ENCODE peak calls at places on chromosomes 16 and 17, in four cellular contexts. Z is C1 segment of cervical spinal cord, B is activated T-helper 1 cell treated with Interleukin-2 at 50 U/mL for 16 hours, O is T1000. N is an unnamed sample.

GRCh38 chr17:20281860-20282259 is 185.5 kb downstream of the LGALS9B start:
- DNase-seq in B (no peak), O (no peak), Z (no peak), N (no peak)

GRCh38 chr17:35695613-35696012 is 35.8 kb upstream of the RASL10B start:
- DNase-seq in B (no peak), O (no peak), Z (no peak), N (no peak)

GRCh38 chr16:82061861-82062525 is 26.9 kb downstream of the HSD17B2 start:
- DNase-seq in B (no peak), O (no peak), Z (no peak), N (no peak)

GRCh38 chr16:67305216-67306071 is 21.1 kb downstream of the KCTD19 start:
- DNase-seq in B (no peak), O (no peak), Z (no peak), N (no peak)

GRCh38 chr17:82985973-82986372 is 93.4 kb upstream of the METRNL start:
- DNase-seq in O (no peak), B (peak), Z (no peak), N (peak)

GRCh38 chr17:31379796-31380195 is 11.7 kb upstream of the RAB11FIP4 start:
- DNase-seq in O (no peak), B (no peak), Z (no peak), N (no peak)

GRCh38 chr16:56999409-57000270 is 10.3 kb downstream of the NLRC5 start:
- DNase-seq in O (no peak), B (no peak), Z (no peak), N (no peak)

GRCh38 chr17:42518046-42518754 is 17.8 kb upstream of the NAGLU start:
- DNase-seq in O (peak), Z (no peak), B (no peak), N (no peak)

GRCh38 chr16:16137110-16137509 is 86.2 kb downstream of the ABCC6 start:
- DNase-seq in B (no peak), Z (no peak), O (no peak), N (no peak)

GRCh38 chr17:61947367-61948078 is 19.7 kb upstream of the INTS2 start:
- DNase-seq in B (no peak), O (no peak), Z (no peak), N (no peak)

GRCh38 chr17:16122697-16123434 is 92.5 kb downstream of the NCOR1 start:
- DNase-seq in B (no peak), Z (no peak), O (no peak), N (no peak)

GRCh38 chr17:61547113-61547512 is 43.9 kb downstream of the NACA2 start:
- DNase-seq in Z (no peak), O (no peak), B (no peak), N (no peak)

GRCh38 chr17:60665602-60666001 is 12.0 kb upstream of the BCAS3 start:
- DNase-seq in Z (no peak), B (no peak), O (no peak), N (no peak)

GRCh38 chr17:19392303-19392702 is 5.3 kb upstream of the MFAP4 start:
- DNase-seq in B (no peak), Z (no peak), O (no peak), N (no peak)

GRCh38 chr17:45640141-45640850 is 143.8 kb upstream of the CRHR1 start:
- DNase-seq in O (no peak), B (peak), Z (no peak), N (peak)

GRCh38 chr17:79749156-79749815 is 18.5 kb downstream of the ENPP7 start:
- DNase-seq in Z (no peak), B (no peak), O (no peak), N (no peak)

GRCh38 chr17:76497979-76498885 is 3.0 kb downstream of the RHBDF2 start:
- DNase-seq in B (no peak), O (peak), Z (no peak), N (no peak)

GRCh38 chr17:40819528-40820125 is 2.8 kb downstream of the KRT10 start:
- DNase-seq in Z (no peak), O (no peak), B (no peak), N (no peak)

GRCh38 chr17:56636276-56636675 is 42.8 kb downstream of the NOG start:
- DNase-seq in O (no peak), Z (no peak), B (no peak), N (no peak)

GRCh38 chr17:42118545-42118944 is 2.6 kb downstream of the KAT2A start:
- DNase-seq in Z (no peak), O (no peak), B (no peak), N (no peak)

GRCh38 chr16:50151744-50152143 is 1.4 kb upstream of the TENT4B start:
- DNase-seq in B (no peak), Z (no peak), O (no peak), N (no peak)

GRCh38 chr17:77735341-77736206 is 222.9 kb upstream of the TNRC6C start:
- DNase-seq in Z (no peak), B (no peak), O (no peak), N (no peak)

GRCh38 chr16:49567940-49568339 is 194.3 kb downstream of the C16orf78 start:
- DNase-seq in Z (no peak), O (no peak), B (no peak), N (no peak)

GRCh38 chr17:42017866-42018200 is 594 bp upstream of the DNAJC7 start:
- DNase-seq in Z (no peak), O (no peak), B (no peak), N (no peak)

GRCh38 chr17:70886648-70887047 is 717.3 kb downstream of the KCNJ2 start:
- DNase-seq in O (no peak), B (no peak), Z (no peak), N (no peak)

GRCh38 chr17:38587956-38588771 is 17.6 kb downstream of the SRCIN1 start:
- DNase-seq in Z (no peak), O (no peak), B (no peak), N (no peak)

GRCh38 chr16:87487361-87487924 is 5.4 kb downstream of the ZCCHC14 start:
- DNase-seq in Z (no peak), O (no peak), B (no peak), N (no peak)

GRCh38 chr16:50035468-50035992 is 10.5 kb downstream of the CNEP1R1 start:
- DNase-seq in B (no peak), Z (no peak), O (no peak), N (no peak)

GRCh38 chr16:9645911-9646310 is 536.3 kb downstream of the GRIN2A start:
- DNase-seq in O (no peak), Z (no peak), B (no peak), N (no peak)

GRCh38 chr17:32664936-32665583 is 178.3 kb downstream of the CDK5R1 start:
- DNase-seq in B (no peak), O (no peak), Z (no peak), N (no peak)

GRCh38 chr17:8120520-8121443 is 2.5 kb upstream of the ALOXE3 start:
- DNase-seq in Z (no peak), B (peak), O (peak), N (peak)

GRCh38 chr17:82915697-82916027 is 75.8 kb upstream of the ZNF750 start:
- DNase-seq in B (no peak), Z (no peak), O (no peak), N (no peak)

GRCh38 chr16:19885456-19886060 is 910 bp upstream of the GPRC5B start:
- DNase-seq in Z (no peak), B (no peak), O (no peak), N (peak)

GRCh38 chr16:54952195-54952594 is 21.5 kb downstream of the IRX5 start:
- DNase-seq in B (no peak), O (no peak), Z (no peak), N (no peak)

GRCh38 chr16:57615813-57616212 is 12.6 kb upstream of the ADGRG1 start:
- DNase-seq in Z (no peak), B (no peak), O (no peak), N (no peak)

GRCh38 chr16:27698266-27698665 is 148.3 kb downstream of the KATNIP start:
- DNase-seq in O (no peak), B (no peak), Z (no peak), N (no peak)

GRCh38 chr16:69727916-69728270 is 1.5 kb upstream of the NQO1 start:
- DNase-seq in B (no peak), O (no peak), Z (no peak), N (no peak)

GRCh38 chr17:78924481-78925151 is 571 bp downstream of the TIMP2 start:
- DNase-seq in Z (no peak), B (no peak), O (no peak), N (no peak)

GRCh38 chr17:16584273-16584995 is 15.4 kb upstream of the ZNF287 start:
- DNase-seq in O (peak), Z (peak), B (peak), N (peak)